ENCODE peak calls at places on chromosomes 5 and 9, in nine cellular contexts. Y is fibroblast of lung, E is ovary, Q is A549, H is stomach, B is tibial nerve, R is right lobe of liver, U is AG10803, C is SJCRH30. S is an unnamed sample.

GRCh38 chr9:37948417-37948980 is 44.6 kb upstream of the SLC25A51 start:
- DNase-seq in Y (no peak), E (no peak), Q (no peak), H (no peak), B (no peak), R (no peak), U (no peak), C (no peak), S (no peak)

GRCh38 chr5:92687793-92688467 is 893.1 kb downstream of the NR2F1-AS1 start:
- DNase-seq in Y (peak), E (no peak), Q (peak), H (no peak), B (peak), R (no peak), U (peak), C (peak), S (no peak)

GRCh38 chr9:87889882-87890252 is 7.2 kb downstream of the SPATA31E1 start:
- DNase-seq in Y (no peak), E (no peak), Q (no peak), H (no peak), B (no peak), R (no peak), U (no peak), C (no peak), S (no peak)

GRCh38 chr9:134339183-134339806 is 13.0 kb downstream of the RXRA start:
- DNase-seq in Y (no peak), E (no peak), Q (no peak), H (peak), B (no peak), R (no peak), U (peak), C (no peak), S (no peak)

GRCh38 chr9:85431396-85432102 is 310.2 kb downstream of the AGTPBP1 start:
- DNase-seq in Y (no peak), E (no peak), Q (no peak), H (no peak), B (no peak), R (no peak), U (peak), C (no peak), S (no peak)

GRCh38 chr5:172528440-172528839 is 74.1 kb upstream of the SH3PXD2B start:
- DNase-seq in Y (no peak), E (no peak), Q (no peak), H (no peak), B (no peak), R (no peak), U (peak), C (no peak), S (no peak)

GRCh38 chr5:135126688-135127603 is 92.9 kb upstream of the PITX1 start:
- DNase-seq in Y (no peak), E (no peak), Q (peak), H (peak), B (no peak), R (no peak), U (no peak), C (no peak), S (no peak)

GRCh38 chr9:21561502-21561901 is 79.4 kb upstream of the IFNE start:
- DNase-seq in Y (no peak), E (no peak), Q (no peak), H (no peak), B (no peak), R (no peak), U (no peak), C (no peak), S (no peak)

GRCh38 chr5:132773601-132774355 is 3.3 kb downstream of the SEPTIN8 start:
- DNase-seq in Y (no peak), E (no peak), Q (no peak), H (no peak), B (no peak), R (no peak), U (no peak), C (no peak), S (no peak)

GRCh38 chr9:127493592-127494303 is 42.4 kb downstream of the LRSAM1 start:
- DNase-seq in Y (no peak), E (no peak), Q (no peak), H (no peak), B (no peak), R (no peak), U (no peak), C (no peak), S (no peak)

GRCh38 chr5:56116599-56117131 is 116.5 kb downstream of the ANKRD55 start:
- DNase-seq in Y (peak), E (no peak), Q (no peak), H (no peak), B (no peak), R (peak), U (no peak), C (no peak), S (no peak)

GRCh38 chr5:37859805-37860204 is 20.0 kb upstream of the GDNF start:
- DNase-seq in Y (no peak), E (no peak), Q (no peak), H (no peak), B (no peak), R (no peak), U (no peak), C (peak), S (no peak)

GRCh38 chr5:123505633-123506032 is 6.3 kb upstream of the CSNK1G3 start:
- DNase-seq in Y (no peak), E (no peak), Q (no peak), H (peak), B (no peak), R (no peak), U (no peak), C (peak), S (no peak)

GRCh38 chr5:172870261-172870806 is 36.3 kb downstream of the ERGIC1 start:
- DNase-seq in Y (peak), E (peak), Q (peak), H (no peak), B (peak), R (peak), U (peak), C (no peak), S (peak)

GRCh38 chr5:19855453-19855852 is 132.5 kb downstream of the CDH18 start:
- DNase-seq in Y (no peak), E (no peak), Q (no peak), H (no peak), B (no peak), R (no peak), U (no peak), C (peak), S (no peak)

GRCh38 chr5:59583151-59583809 is 310.2 kb downstream of the PDE4D start:
- DNase-seq in Y (peak), E (no peak), Q (no peak), H (no peak), B (no peak), R (no peak), U (no peak), C (no peak), S (no peak)

GRCh38 chr5:9850456-9850855 is 220.3 kb upstream of the TAS2R1 start:
- DNase-seq in Y (no peak), E (no peak), Q (no peak), H (no peak), B (no peak), R (no peak), U (no peak), C (no peak), S (no peak)

GRCh38 chr9:114028646-114029045 is 49.5 kb downstream of the AMBP start:
- DNase-seq in Y (no peak), E (no peak), Q (no peak), H (no peak), B (no peak), R (no peak), U (no peak), C (no peak), S (no peak)

GRCh38 chr9:36980148-36980974 is 53.7 kb downstream of the PAX5 start:
- DNase-seq in Y (no peak), E (no peak), Q (peak), H (no peak), B (no peak), R (no peak), U (no peak), C (peak), S (no peak)

GRCh38 chr9:4334439-4334838 is 34.6 kb upstream of the GLIS3 start:
- DNase-seq in Y (no peak), E (peak), Q (peak), H (peak), B (no peak), R (peak), U (no peak), C (no peak), S (peak)

GRCh38 chr9:110157812-110158629 is 49.9 kb downstream of the C9orf152 start:
- DNase-seq in Y (no peak), E (no peak), Q (no peak), H (no peak), B (no peak), R (no peak), U (no peak), C (no peak), S (no peak)

DNA sequence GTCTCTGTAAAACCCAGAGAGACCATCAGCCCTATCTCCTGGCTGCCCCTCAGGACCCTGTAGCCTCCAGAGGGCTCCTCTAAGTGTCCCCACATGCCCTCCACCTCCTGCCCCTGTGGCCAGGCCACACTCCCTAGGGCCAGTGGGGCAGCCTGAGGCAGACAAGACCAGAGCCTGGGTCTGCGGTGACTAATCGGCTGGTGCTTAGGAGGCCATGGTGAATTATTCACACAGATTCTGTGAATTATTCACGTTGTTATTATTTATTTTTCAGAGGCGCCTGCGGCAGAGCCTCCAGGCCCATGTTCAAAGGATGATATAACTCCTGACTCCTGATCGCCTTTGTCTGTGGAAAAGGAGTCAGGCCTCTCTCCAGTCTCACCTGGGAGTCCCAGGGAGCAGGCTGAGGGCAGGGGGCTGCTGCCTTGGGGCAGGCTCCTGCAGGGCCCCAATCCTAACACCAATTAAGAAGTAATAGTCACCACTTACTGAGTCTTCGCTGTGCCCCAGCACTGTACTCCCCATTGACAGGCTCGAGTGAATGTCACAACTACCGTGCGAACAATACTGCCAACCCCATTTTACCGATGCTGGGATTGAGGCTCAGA is 95.1 kb downstream of the PCDH1 start:
- DNase-seq in Y (no peak), E (no peak), Q (peak), H (no peak), B (no peak), R (no peak), U (no peak), C (no peak), S (no peak)
- H3K4me3 ChIP-seq in Y (no peak), E (no peak), Q (no peak), H (no peak), B (no peak), R (no peak), U (no peak), C (no peak), S (no peak)

DNA sequence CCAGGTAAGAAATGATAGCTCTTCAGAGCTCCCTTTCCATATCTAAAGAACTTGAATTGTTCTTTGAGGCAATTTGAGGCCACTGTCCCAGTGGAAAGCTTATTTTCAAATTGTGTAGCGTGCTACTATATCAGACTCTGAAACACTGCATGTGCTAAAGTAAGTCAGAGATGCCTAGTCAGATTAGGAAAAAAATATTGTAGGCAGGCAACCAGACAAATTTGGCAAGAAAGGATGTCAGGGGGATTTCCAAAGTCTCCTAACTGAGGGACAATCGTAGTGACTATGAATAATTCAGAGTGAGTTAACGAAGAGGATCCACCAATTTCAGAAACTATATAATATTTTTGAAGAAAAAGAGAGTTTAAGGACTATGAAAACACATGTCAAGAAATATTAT is 273.7 kb upstream of the PTGER4 start:
- DNase-seq in Y (no peak), E (no peak), Q (no peak), H (no peak), B (no peak), R (no peak), U (no peak), C (no peak), S (no peak)
- H3K4me3 ChIP-seq in Y (no peak), E (no peak), Q (no peak), H (no peak), B (no peak), R (no peak), U (no peak), C (no peak), S (no peak)

DNA sequence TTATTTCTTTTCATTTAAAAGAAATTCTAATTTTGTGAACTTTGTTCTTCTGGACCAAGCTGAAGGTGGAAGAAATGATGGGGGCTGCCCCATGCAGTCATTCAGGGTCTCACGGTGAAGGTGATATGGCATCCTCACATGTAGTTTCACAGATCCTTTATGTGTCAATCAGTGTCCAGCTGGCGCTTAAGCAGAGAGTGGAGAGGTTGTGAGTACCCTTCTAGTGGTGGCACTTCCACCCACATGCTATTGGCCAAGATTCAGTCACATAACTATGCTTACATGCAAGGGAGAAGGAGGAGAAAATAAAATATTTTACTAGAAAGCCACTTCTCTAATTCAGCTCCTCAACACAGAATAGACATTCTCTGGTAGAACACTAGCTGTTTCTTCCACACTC is 34.7 kb downstream of the PLPPR1 start:
- DNase-seq in Y (no peak), E (no peak), Q (no peak), H (no peak), B (no peak), R (no peak), U (no peak), C (no peak), S (no peak)
- H3K4me3 ChIP-seq in Y (no peak), E (no peak), Q (no peak), H (no peak), B (no peak), R (no peak), U (no peak), C (no peak), S (no peak)

GRCh38 chr5:96565843-96566242 is 96.3 kb upstream of the CAST start:
- DNase-seq in Y (peak), E (no peak), Q (peak), H (no peak), B (no peak), R (no peak), U (peak), C (peak), S (no peak)
- H3K4me3 ChIP-seq in Y (no peak), E (no peak), Q (no peak), H (no peak), B (no peak), R (no peak), U (no peak), C (no peak), S (no peak)

GRCh38 chr5:1524799-1525623 is 1.3 kb upstream of the LPCAT1 start:
- DNase-seq in Y (no peak), E (peak), Q (no peak), H (peak), B (no peak), R (peak), U (no peak), C (no peak), S (peak)
- H3K4me3 ChIP-seq in Y (no peak), E (no peak), Q (no peak), H (no peak), B (no peak), R (no peak), U (no peak), C (no peak), S (no peak)

DNA sequence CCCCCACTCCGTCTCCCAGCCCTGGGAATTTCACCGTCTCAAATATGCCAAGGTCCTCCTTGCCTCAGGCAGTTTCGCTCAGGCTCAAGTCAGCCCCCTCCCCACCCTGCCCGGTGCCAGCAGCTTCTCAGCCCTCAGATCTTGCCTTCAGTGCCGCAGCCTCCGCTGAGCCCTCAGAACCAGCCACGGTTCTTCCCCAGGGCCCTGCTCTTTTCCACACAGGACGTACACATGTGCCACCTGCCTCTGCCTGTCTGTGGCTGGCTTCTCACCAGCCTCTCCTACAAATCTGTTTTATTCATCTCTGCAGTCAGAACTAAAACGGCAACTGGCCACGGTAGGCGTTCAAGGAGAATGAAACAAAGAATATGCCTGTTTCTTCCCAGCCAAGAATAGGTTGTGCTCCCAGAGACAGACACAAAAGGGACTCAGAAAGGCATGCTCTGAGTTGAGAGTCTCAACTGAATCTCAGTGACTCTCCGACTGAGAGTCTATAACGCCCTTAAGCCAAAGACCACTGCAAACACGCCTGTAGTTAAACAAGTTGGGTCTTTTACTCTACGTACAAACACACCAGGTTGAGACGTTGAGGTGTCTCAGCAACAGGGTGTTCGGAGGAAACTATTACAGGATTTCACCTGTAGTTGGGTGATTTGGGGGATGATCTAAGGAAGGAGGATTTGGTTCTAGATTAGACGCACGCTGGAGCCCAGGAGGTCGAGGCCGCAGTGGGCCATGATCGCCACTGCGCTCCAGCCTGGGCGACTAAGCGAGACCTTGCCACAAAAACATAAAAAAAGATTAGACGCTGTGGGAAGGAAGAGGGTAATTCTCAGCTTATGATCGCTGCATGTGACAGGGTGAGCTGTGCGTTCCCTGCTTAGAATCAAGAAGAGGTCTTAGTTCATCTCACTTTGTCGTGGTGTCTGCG is 10.5 kb upstream of the GRIN1 start:
- DNase-seq in Y (no peak), E (no peak), Q (no peak), H (no peak), B (no peak), R (no peak), U (no peak), C (peak), S (no peak)
- H3K4me3 ChIP-seq in Y (peak), E (peak), Q (peak), H (peak), B (peak), R (peak), U (peak), C (peak), S (peak)

DNA sequence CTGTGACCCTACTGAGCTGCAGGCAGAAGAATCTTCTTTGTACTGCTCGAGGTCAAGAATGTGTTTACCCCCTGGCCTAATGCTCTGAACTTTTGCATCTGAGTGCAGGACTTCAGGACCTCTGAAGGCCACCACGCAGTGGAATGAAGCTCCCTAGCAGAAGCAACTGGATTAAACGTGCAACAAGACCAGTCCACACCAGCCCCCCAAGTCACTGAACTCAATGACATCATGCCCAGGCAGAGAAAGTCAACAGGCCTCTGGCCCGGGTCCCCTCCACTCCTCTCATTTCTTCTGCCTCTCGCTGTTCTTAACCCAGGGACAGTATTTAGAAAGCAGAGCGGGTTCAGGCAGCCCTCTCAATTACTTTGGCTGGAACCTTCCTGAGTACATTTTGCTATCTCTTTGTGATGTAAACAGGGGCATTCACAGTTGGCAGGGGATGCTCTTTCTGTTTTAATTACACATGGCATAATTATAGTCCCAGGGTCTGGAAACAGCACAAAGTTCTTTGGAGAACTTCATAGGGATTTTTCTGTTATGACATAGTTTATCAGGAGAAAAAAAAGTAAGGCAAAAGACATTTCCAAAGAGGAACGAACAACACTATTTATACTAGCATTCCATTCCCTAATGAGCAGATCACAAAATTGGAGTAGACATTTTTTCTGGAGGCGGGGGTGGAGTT is 108.2 kb upstream of the SPATA31D4 start:
- DNase-seq in Y (peak), E (no peak), Q (no peak), H (no peak), B (no peak), R (peak), U (peak), C (no peak), S (no peak)
- H3K4me3 ChIP-seq in Y (no peak), E (no peak), Q (no peak), H (no peak), B (no peak), R (no peak), U (no peak), C (no peak), S (no peak)

GRCh38 chr9:126016579-126017290 is 269.6 kb downstream of the PBX3 start:
- DNase-seq in Y (no peak), E (no peak), Q (no peak), H (no peak), B (no peak), R (no peak), U (no peak), C (no peak), S (no peak)

GRCh38 chr9:126020836-126021235 is 273.7 kb downstream of the PBX3 start:
- DNase-seq in Y (no peak), E (no peak), Q (no peak), H (no peak), B (no peak), R (peak), U (no peak), C (no peak), S (no peak)

GRCh38 chr9:126017758-126018157 is 270.6 kb downstream of the PBX3 start:
- DNase-seq in Y (no peak), E (no peak), Q (no peak), H (no peak), B (no peak), R (no peak), U (no peak), C (no peak), S (no peak)

GRCh38 chr9:126014726-126015125 is 267.6 kb downstream of the PBX3 start:
- DNase-seq in Y (no peak), E (no peak), Q (no peak), H (no peak), B (no peak), R (no peak), U (no peak), C (no peak), S (no peak)

DNA sequence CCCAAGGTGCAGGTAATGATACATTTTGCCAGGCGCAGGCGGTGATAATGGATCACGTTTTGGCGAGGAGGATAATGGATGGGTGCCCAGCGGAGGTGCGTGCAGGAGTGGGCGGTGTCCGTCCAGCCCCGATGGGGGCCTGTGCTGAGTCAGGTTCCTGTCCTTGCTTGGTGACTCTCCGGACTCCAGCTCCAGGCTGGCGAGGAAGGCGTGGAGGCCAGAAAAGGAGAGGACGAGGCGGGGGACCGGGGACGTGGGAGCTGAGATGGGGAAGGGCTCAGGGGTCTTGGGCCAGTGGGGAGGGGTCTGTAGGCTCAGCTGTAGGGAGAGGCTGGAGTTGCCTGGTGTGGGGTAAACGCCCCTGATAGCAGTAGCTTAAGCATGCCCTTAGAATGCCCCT is 268.3 kb downstream of the PBX3 start:
- DNase-seq in Y (no peak), E (no peak), Q (no peak), H (no peak), B (no peak), R (no peak), U (no peak), C (no peak), S (no peak)
- H3K4me3 ChIP-seq in Y (no peak), E (no peak), Q (no peak), H (no peak), B (no peak), R (no peak), U (no peak), C (no peak), S (no peak)